ENCODE peak calls at places on chromosomes 4 and X, in four cellular contexts. J is GM04503, E is AG09309, F is amygdala. Z is an unnamed sample.

GRCh38 chr4:168587326-168588125 is 90.7 kb downstream of the PALLD start:
- DNase-seq in E (peak), F (no peak), J (peak), Z (no peak)

GRCh38 chr4:39947415-39947814 is 30.3 kb downstream of the PDS5A start:
- DNase-seq in E (no peak), J (no peak), F (no peak), Z (no peak)

GRCh38 chr4:163554870-163555465 is 60.5 kb downstream of the TMA16 start:
- DNase-seq in F (no peak), J (no peak), E (no peak), Z (no peak)

GRCh38 chr4:180356766-180357165 is 1886.4 kb upstream of the TENM3 start:
- DNase-seq in J (no peak), E (no peak), F (no peak), Z (no peak)

GRCh38 chrX:37349131-37350033 is at the start of gene PRRG1:
- DNase-seq in J (no peak), F (peak), E (peak), Z (no peak)

GRCh38 chr4:2638730-2639129 is 102.3 kb downstream of the FAM193A start:
- DNase-seq in F (no peak), E (no peak), J (no peak), Z (no peak)

GRCh38 chr4:16916719-16917337 is 18.4 kb upstream of the LDB2 start:
- DNase-seq in J (no peak), F (no peak), E (no peak), Z (no peak)

GRCh38 chr4:87506974-87507701 is 22.0 kb downstream of the SPARCL1 start:
- DNase-seq in J (peak), F (no peak), E (peak), Z (peak)

GRCh38 chrX:133607419-133608348 is 192.4 kb upstream of the GPC4 start:
- DNase-seq in E (no peak), J (no peak), F (no peak), Z (no peak)

GRCh38 chr4:105002278-105002677 is 144.4 kb upstream of the TET2 start:
- DNase-seq in F (no peak), E (no peak), J (no peak), Z (no peak)

GRCh38 chrX:103101280-103102042 is 8.5 kb upstream of the NXF3 start:
- DNase-seq in F (no peak), E (no peak), J (no peak), Z (no peak)

GRCh38 chrX:46750829-46751228 is 8.1 kb downstream of the SLC9A7 start:
- DNase-seq in E (no peak), F (no peak), J (no peak), Z (no peak)

GRCh38 chr4:128831526-128832252 is 22.2 kb downstream of the JADE1 start:
- DNase-seq in F (no peak), J (no peak), E (no peak), Z (no peak)

GRCh38 chr4:128349921-128350320 is 62.3 kb upstream of the PGRMC2 start:
- DNase-seq in E (no peak), F (no peak), J (peak), Z (peak)

GRCh38 chr4:149264093-149264733 is 551.4 kb downstream of the IQCM start:
- DNase-seq in J (peak), F (no peak), E (peak), Z (peak)

GRCh38 chr4:19711871-19712270 is 539.8 kb upstream of the SLIT2 start:
- DNase-seq in J (peak), E (peak), F (no peak), Z (peak)

GRCh38 chr4:93633721-93634120 is 194.8 kb upstream of the ATOH1 start:
- DNase-seq in E (no peak), F (no peak), J (no peak), Z (no peak)

GRCh38 chr4:139015948-139016451 is 419 bp downstream of the NOCT start:
- DNase-seq in E (no peak), J (no peak), F (peak), Z (no peak)

GRCh38 chr4:173436149-173436579 is 37.2 kb upstream of the SCRG1 start:
- DNase-seq in F (no peak), E (peak), J (peak), Z (peak)

GRCh38 chr4:145760176-145760575 is 80.2 kb downstream of the C4orf51 start:
- DNase-seq in E (no peak), F (no peak), J (no peak), Z (no peak)

GRCh38 chr4:182842104-182842600 is 75.0 kb downstream of the DCTD start:
- DNase-seq in J (no peak), E (no peak), F (no peak), Z (no peak)

GRCh38 chr4:118154643-118155042 is 120.4 kb downstream of the NDST3 start:
- DNase-seq in E (peak), J (no peak), F (no peak), Z (peak)

GRCh38 chrX:91108761-91109160 is 325.9 kb upstream of the PABPC5 start:
- DNase-seq in F (no peak), E (no peak), J (no peak), Z (no peak)

GRCh38 chr4:169068423-169068822 is 58.4 kb upstream of the CBR4 start:
- DNase-seq in F (no peak), J (no peak), E (no peak), Z (no peak)

GRCh38 chrX:109863811-109864210 is 130.8 kb upstream of the ACSL4 start:
- DNase-seq in E (no peak), J (no peak), F (no peak), Z (no peak)

GRCh38 chr4:23891064-23891421 is 1.2 kb upstream of the PPARGC1A start:
- DNase-seq in F (no peak), J (no peak), E (no peak), Z (no peak)

GRCh38 chr4:184343400-184344177 is 125.9 kb upstream of the ENPP6 start:
- DNase-seq in E (no peak), F (peak), J (peak), Z (no peak)

GRCh38 chrX:103417933-103418332 is 41.6 kb downstream of the BEX3 start:
- DNase-seq in F (no peak), E (no peak), J (no peak), Z (no peak)

GRCh38 chr4:76690091-76690905 is 207.6 kb downstream of the SOWAHB start:
- DNase-seq in F (no peak), E (no peak), J (no peak), Z (no peak)

GRCh38 chrX:102029026-102029425 is 96.5 kb upstream of the TCEAL2 start:
- DNase-seq in E (no peak), J (no peak), F (no peak), Z (no peak)

GRCh38 chrX:77446029-77446585 is 1.1 kb upstream of the FGF16 start:
- DNase-seq in F (no peak), E (no peak), J (no peak), Z (no peak)

GRCh38 chr4:185424905-185425599 is 712 bp downstream of the UFSP2 start:
- DNase-seq in E (peak), J (peak), F (no peak), Z (no peak)